ENCODE peak calls at places on chromosome 16, in nine cellular contexts. One of them, this sample, is unnamed.
A peak's percentile ranks its signal among the peaks of the same experiment; 100 is the strongest.

GRCh38 chr16:11141409-11142260 is 114.4 kb downstream of the SOCS1 start:
- DNase-seq in cardiac fibroblast: no peak
- DNase-seq in heart right ventricle: no peak
- DNase-seq in effector memory CD8-positive, alpha-beta T cell: no peak
- DNase-seq in lower leg skin: no peak
- DNase-seq in NCI-H2171 treated with DMSO at 0.1 percent for 48 hours: no peak
- DNase-seq in HS-27A: no peak
- DNase-seq in GM06990: no peak
- DNase-seq in fibroblast of the aortic adventitia: no peak
- DNase-seq in this sample: no peak

GRCh38 chr16:67652578-67653130 is 7.4 kb downstream of the ACD start:
- DNase-seq in cardiac fibroblast: no peak
- DNase-seq in heart right ventricle: peak; percentile 16
- DNase-seq in effector memory CD8-positive, alpha-beta T cell: no peak
- DNase-seq in lower leg skin: no peak
- DNase-seq in NCI-H2171 treated with DMSO at 0.1 percent for 48 hours: peak; percentile 26
- DNase-seq in HS-27A: no peak
- DNase-seq in GM06990: no peak
- DNase-seq in fibroblast of the aortic adventitia: no peak
- DNase-seq in this sample: no peak

GRCh38 chr16:4320030-4320429 is 4.2 kb downstream of the GLIS2 start:
- DNase-seq in cardiac fibroblast: peak; percentile 46
- DNase-seq in heart right ventricle: peak; percentile 63
- DNase-seq in effector memory CD8-positive, alpha-beta T cell: no peak
- DNase-seq in lower leg skin: no peak
- DNase-seq in NCI-H2171 treated with DMSO at 0.1 percent for 48 hours: no peak
- DNase-seq in HS-27A: no peak
- DNase-seq in GM06990: no peak
- DNase-seq in fibroblast of the aortic adventitia: no peak
- DNase-seq in this sample: peak; percentile 30

GRCh38 chr16:57677622-57678369 is 9.7 kb downstream of the ADGRG3 start:
- DNase-seq in cardiac fibroblast: no peak
- DNase-seq in heart right ventricle: no peak
- DNase-seq in effector memory CD8-positive, alpha-beta T cell: no peak
- DNase-seq in lower leg skin: no peak
- DNase-seq in NCI-H2171 treated with DMSO at 0.1 percent for 48 hours: no peak
- DNase-seq in HS-27A: no peak
- DNase-seq in GM06990: no peak
- DNase-seq in fibroblast of the aortic adventitia: no peak
- DNase-seq in this sample: no peak

GRCh38 chr16:89909777-89910716 is 8.6 kb upstream of the MC1R start:
- DNase-seq in cardiac fibroblast: peak; percentile 87
- DNase-seq in heart right ventricle: peak; percentile 85
- DNase-seq in effector memory CD8-positive, alpha-beta T cell: peak; percentile 63
- DNase-seq in lower leg skin: peak; percentile 69
- DNase-seq in NCI-H2171 treated with DMSO at 0.1 percent for 48 hours: peak; percentile 44
- DNase-seq in HS-27A: no peak
- DNase-seq in GM06990: peak; percentile 59
- DNase-seq in fibroblast of the aortic adventitia: peak; percentile 73
- DNase-seq in this sample: peak; percentile 82

GRCh38 chr16:1763521-1764511 is 7.5 kb downstream of the NME3 start:
- DNase-seq in cardiac fibroblast: peak; percentile 24
- DNase-seq in heart right ventricle: no peak
- DNase-seq in effector memory CD8-positive, alpha-beta T cell: no peak
- DNase-seq in lower leg skin: no peak
- DNase-seq in NCI-H2171 treated with DMSO at 0.1 percent for 48 hours: peak; percentile 84
- DNase-seq in HS-27A: no peak
- DNase-seq in GM06990: no peak
- DNase-seq in fibroblast of the aortic adventitia: no peak
- DNase-seq in this sample: no peak

GRCh38 chr16:57261806-57262205 is 16.7 kb downstream of the ARL2BP start:
- DNase-seq in cardiac fibroblast: no peak
- DNase-seq in heart right ventricle: no peak
- DNase-seq in effector memory CD8-positive, alpha-beta T cell: no peak
- DNase-seq in lower leg skin: no peak
- DNase-seq in NCI-H2171 treated with DMSO at 0.1 percent for 48 hours: no peak
- DNase-seq in HS-27A: no peak
- DNase-seq in GM06990: no peak
- DNase-seq in fibroblast of the aortic adventitia: no peak
- DNase-seq in this sample: no peak

GRCh38 chr16:87101903-87102302 is 215.3 kb downstream of the C16orf95 start:
- DNase-seq in cardiac fibroblast: peak; percentile 93
- DNase-seq in heart right ventricle: no peak
- DNase-seq in effector memory CD8-positive, alpha-beta T cell: no peak
- DNase-seq in lower leg skin: no peak
- DNase-seq in NCI-H2171 treated with DMSO at 0.1 percent for 48 hours: no peak
- DNase-seq in HS-27A: no peak
- DNase-seq in GM06990: no peak
- DNase-seq in fibroblast of the aortic adventitia: peak; percentile 95
- DNase-seq in this sample: peak; percentile 92

GRCh38 chr16:84766978-84767773 is 52.6 kb upstream of the CRISPLD2 start:
- DNase-seq in cardiac fibroblast: no peak
- DNase-seq in heart right ventricle: no peak
- DNase-seq in effector memory CD8-positive, alpha-beta T cell: no peak
- DNase-seq in lower leg skin: no peak
- DNase-seq in NCI-H2171 treated with DMSO at 0.1 percent for 48 hours: peak; percentile 16
- DNase-seq in HS-27A: no peak
- DNase-seq in GM06990: no peak
- DNase-seq in fibroblast of the aortic adventitia: no peak
- DNase-seq in this sample: no peak

GRCh38 chr16:77780378-77780837 is 8.0 kb upstream of the VAT1L start:
- DNase-seq in cardiac fibroblast: peak; percentile 81
- DNase-seq in heart right ventricle: no peak
- DNase-seq in effector memory CD8-positive, alpha-beta T cell: no peak
- DNase-seq in lower leg skin: no peak
- DNase-seq in NCI-H2171 treated with DMSO at 0.1 percent for 48 hours: no peak
- DNase-seq in HS-27A: no peak
- DNase-seq in GM06990: no peak
- DNase-seq in fibroblast of the aortic adventitia: peak; percentile 90
- DNase-seq in this sample: peak; percentile 92

GRCh38 chr16:9695152-9695551 is 487.1 kb downstream of the GRIN2A start:
- DNase-seq in cardiac fibroblast: no peak
- DNase-seq in heart right ventricle: no peak
- DNase-seq in effector memory CD8-positive, alpha-beta T cell: no peak
- DNase-seq in lower leg skin: no peak
- DNase-seq in NCI-H2171 treated with DMSO at 0.1 percent for 48 hours: no peak
- DNase-seq in HS-27A: no peak
- DNase-seq in GM06990: no peak
- DNase-seq in fibroblast of the aortic adventitia: no peak
- DNase-seq in this sample: no peak

GRCh38 chr16:85311741-85312140 is 199.5 kb upstream of the CIBAR2 start:
- DNase-seq in cardiac fibroblast: no peak
- DNase-seq in heart right ventricle: no peak
- DNase-seq in effector memory CD8-positive, alpha-beta T cell: no peak
- DNase-seq in lower leg skin: no peak
- DNase-seq in NCI-H2171 treated with DMSO at 0.1 percent for 48 hours: no peak
- DNase-seq in HS-27A: no peak
- DNase-seq in GM06990: no peak
- DNase-seq in fibroblast of the aortic adventitia: no peak
- DNase-seq in this sample: no peak

GRCh38 chr16:22092143-22092933 is at the start of gene VWA3A:
- DNase-seq in cardiac fibroblast: peak; percentile 56
- DNase-seq in heart right ventricle: no peak
- DNase-seq in effector memory CD8-positive, alpha-beta T cell: no peak
- DNase-seq in lower leg skin: no peak
- DNase-seq in NCI-H2171 treated with DMSO at 0.1 percent for 48 hours: no peak
- DNase-seq in HS-27A: no peak
- DNase-seq in GM06990: no peak
- DNase-seq in fibroblast of the aortic adventitia: peak; percentile 70
- DNase-seq in this sample: peak; percentile 41

GRCh38 chr16:50434872-50435478 is 66.2 kb upstream of the BRD7 start:
- DNase-seq in cardiac fibroblast: no peak
- DNase-seq in heart right ventricle: no peak
- DNase-seq in effector memory CD8-positive, alpha-beta T cell: no peak
- DNase-seq in lower leg skin: no peak
- DNase-seq in NCI-H2171 treated with DMSO at 0.1 percent for 48 hours: no peak
- DNase-seq in HS-27A: no peak
- DNase-seq in GM06990: no peak
- DNase-seq in fibroblast of the aortic adventitia: no peak
- DNase-seq in this sample: no peak

GRCh38 chr16:3876695-3877094 is 3.8 kb downstream of the CREBBP start:
- DNase-seq in cardiac fibroblast: peak; percentile 54
- DNase-seq in heart right ventricle: no peak
- DNase-seq in effector memory CD8-positive, alpha-beta T cell: no peak
- DNase-seq in lower leg skin: no peak
- DNase-seq in NCI-H2171 treated with DMSO at 0.1 percent for 48 hours: no peak
- DNase-seq in HS-27A: no peak
- DNase-seq in GM06990: no peak
- DNase-seq in fibroblast of the aortic adventitia: no peak
- DNase-seq in this sample: peak; percentile 76

GRCh38 chr16:78988361-78988992 is 612.1 kb downstream of the MAF start:
- DNase-seq in cardiac fibroblast: no peak
- DNase-seq in heart right ventricle: no peak
- DNase-seq in effector memory CD8-positive, alpha-beta T cell: no peak
- DNase-seq in lower leg skin: no peak
- DNase-seq in NCI-H2171 treated with DMSO at 0.1 percent for 48 hours: peak; percentile 48
- DNase-seq in HS-27A: no peak
- DNase-seq in GM06990: no peak
- DNase-seq in fibroblast of the aortic adventitia: no peak
- DNase-seq in this sample: no peak

GRCh38 chr16:81601008-81601428 is 156.4 kb downstream of the CMIP start:
- DNase-seq in cardiac fibroblast: peak; percentile 56
- DNase-seq in heart right ventricle: no peak
- DNase-seq in effector memory CD8-positive, alpha-beta T cell: no peak
- DNase-seq in lower leg skin: peak; percentile 57
- DNase-seq in NCI-H2171 treated with DMSO at 0.1 percent for 48 hours: peak; percentile 81
- DNase-seq in HS-27A: no peak
- DNase-seq in GM06990: no peak
- DNase-seq in fibroblast of the aortic adventitia: peak; percentile 81
- DNase-seq in this sample: peak; percentile 60

GRCh38 chr16:69482410-69482951 is 58.1 kb downstream of the CYB5B start:
- DNase-seq in cardiac fibroblast: peak; percentile 88
- DNase-seq in heart right ventricle: peak; percentile 66
- DNase-seq in effector memory CD8-positive, alpha-beta T cell: no peak
- DNase-seq in lower leg skin: peak; percentile 56
- DNase-seq in NCI-H2171 treated with DMSO at 0.1 percent for 48 hours: peak; percentile 88
- DNase-seq in HS-27A: peak; percentile 69
- DNase-seq in GM06990: no peak
- DNase-seq in fibroblast of the aortic adventitia: peak; percentile 97
- DNase-seq in this sample: peak; percentile 90

GRCh38 chr16:20911361-20911760 is 10.8 kb downstream of the LYRM1 start:
- DNase-seq in cardiac fibroblast: peak; percentile 91
- DNase-seq in heart right ventricle: no peak
- DNase-seq in effector memory CD8-positive, alpha-beta T cell: no peak
- DNase-seq in lower leg skin: no peak
- DNase-seq in NCI-H2171 treated with DMSO at 0.1 percent for 48 hours: no peak
- DNase-seq in HS-27A: no peak
- DNase-seq in GM06990: no peak
- DNase-seq in fibroblast of the aortic adventitia: peak; percentile 60
- DNase-seq in this sample: peak; percentile 87

GRCh38 chr16:22206847-22207714 is 1.0 kb downstream of the EEF2K start:
- DNase-seq in cardiac fibroblast: peak; percentile 73
- DNase-seq in heart right ventricle: peak; percentile 84
- DNase-seq in effector memory CD8-positive, alpha-beta T cell: peak; percentile 49
- DNase-seq in lower leg skin: peak; percentile 81
- DNase-seq in NCI-H2171 treated with DMSO at 0.1 percent for 48 hours: peak; percentile 67
- DNase-seq in HS-27A: no peak
- DNase-seq in GM06990: peak; percentile 80
- DNase-seq in fibroblast of the aortic adventitia: peak; percentile 90
- DNase-seq in this sample: peak; percentile 79

GRCh38 chr16:49494386-49495150 is 121.0 kb downstream of the C16orf78 start:
- DNase-seq in cardiac fibroblast: no peak
- DNase-seq in heart right ventricle: no peak
- DNase-seq in effector memory CD8-positive, alpha-beta T cell: no peak
- DNase-seq in lower leg skin: no peak
- DNase-seq in NCI-H2171 treated with DMSO at 0.1 percent for 48 hours: peak; percentile 40
- DNase-seq in HS-27A: no peak
- DNase-seq in GM06990: no peak
- DNase-seq in fibroblast of the aortic adventitia: no peak
- DNase-seq in this sample: no peak

This sample was measured in fibroblast of mammary gland.